ENCODE peak calls at places on chromosomes 11 and 22, in nine cellular contexts. One of them, this sample, is unnamed.

GRCh38 chr22:32217465-32217864 is 12.6 kb upstream of the RFPL2 start:
- DNase-seq in suprapubic skin: no peak
- DNase-seq in stomach: no peak
- DNase-seq in tibial nerve: no peak
- DNase-seq in A549: no peak
- DNase-seq in transverse colon: no peak
- DNase-seq in SK-N-SH: no peak
- DNase-seq in upper lobe of left lung: no peak
- DNase-seq in ovary: no peak
- DNase-seq in this sample: no peak

GRCh38 chr11:43923327-43924111 is 18.9 kb upstream of the C11orf96 start:
- DNase-seq in suprapubic skin: no peak
- DNase-seq in stomach: no peak
- DNase-seq in tibial nerve: peak
- DNase-seq in A549: no peak
- DNase-seq in transverse colon: no peak
- DNase-seq in SK-N-SH: peak
- DNase-seq in upper lobe of left lung: no peak
- DNase-seq in ovary: peak
- DNase-seq in this sample: no peak

GRCh38 chr11:93054881-93055280 is 85.4 kb downstream of the MTNR1B start:
- DNase-seq in suprapubic skin: no peak
- DNase-seq in stomach: no peak
- DNase-seq in tibial nerve: no peak
- DNase-seq in A549: peak
- DNase-seq in transverse colon: no peak
- DNase-seq in SK-N-SH: no peak
- DNase-seq in upper lobe of left lung: no peak
- DNase-seq in ovary: no peak
- DNase-seq in this sample: no peak

GRCh38 chr11:44949160-44950035 is 1.3 kb downstream of the TP53I11 start:
- DNase-seq in suprapubic skin: no peak
- DNase-seq in stomach: no peak
- DNase-seq in tibial nerve: no peak
- DNase-seq in A549: peak
- DNase-seq in transverse colon: peak
- DNase-seq in SK-N-SH: peak
- DNase-seq in upper lobe of left lung: peak
- DNase-seq in ovary: no peak
- DNase-seq in this sample: no peak

GRCh38 chr11:4393209-4394196 is at the start of gene TRIM21:
- DNase-seq in suprapubic skin: peak
- DNase-seq in stomach: peak
- DNase-seq in tibial nerve: peak
- DNase-seq in A549: peak
- DNase-seq in transverse colon: peak
- DNase-seq in SK-N-SH: peak
- DNase-seq in upper lobe of left lung: peak
- DNase-seq in ovary: peak
- DNase-seq in this sample: peak

GRCh38 chr22:27269751-27270586 is 531.6 kb downstream of the MN1 start:
- DNase-seq in suprapubic skin: no peak
- DNase-seq in stomach: no peak
- DNase-seq in tibial nerve: no peak
- DNase-seq in A549: no peak
- DNase-seq in transverse colon: no peak
- DNase-seq in SK-N-SH: no peak
- DNase-seq in upper lobe of left lung: no peak
- DNase-seq in ovary: no peak
- DNase-seq in this sample: no peak

GRCh38 chr11:35667257-35667656 is 4.7 kb downstream of the TRIM44 start:
- DNase-seq in suprapubic skin: no peak
- DNase-seq in stomach: no peak
- DNase-seq in tibial nerve: no peak
- DNase-seq in A549: no peak
- DNase-seq in transverse colon: no peak
- DNase-seq in SK-N-SH: no peak
- DNase-seq in upper lobe of left lung: no peak
- DNase-seq in ovary: no peak
- DNase-seq in this sample: no peak

GRCh38 chr11:93225642-93226041 is 27.9 kb upstream of the SLC36A4 start:
- DNase-seq in suprapubic skin: no peak
- DNase-seq in stomach: no peak
- DNase-seq in tibial nerve: no peak
- DNase-seq in A549: peak
- DNase-seq in transverse colon: no peak
- DNase-seq in SK-N-SH: peak
- DNase-seq in upper lobe of left lung: no peak
- DNase-seq in ovary: no peak
- DNase-seq in this sample: no peak

GRCh38 chr11:74532496-74533246 is 39.1 kb upstream of the LIPT2 start:
- DNase-seq in suprapubic skin: no peak
- DNase-seq in stomach: no peak
- DNase-seq in tibial nerve: no peak
- DNase-seq in A549: no peak
- DNase-seq in transverse colon: peak
- DNase-seq in SK-N-SH: no peak
- DNase-seq in upper lobe of left lung: no peak
- DNase-seq in ovary: no peak
- DNase-seq in this sample: no peak

GRCh38 chr11:62774407-62774806 is 3.2 kb downstream of the TAF6L start:
- DNase-seq in suprapubic skin: no peak
- DNase-seq in stomach: no peak
- DNase-seq in tibial nerve: no peak
- DNase-seq in A549: no peak
- DNase-seq in transverse colon: no peak
- DNase-seq in SK-N-SH: no peak
- DNase-seq in upper lobe of left lung: no peak
- DNase-seq in ovary: no peak
- DNase-seq in this sample: no peak

GRCh38 chr22:32075997-32076725 is 33.1 kb downstream of the SLC5A1 start:
- DNase-seq in suprapubic skin: no peak
- DNase-seq in stomach: no peak
- DNase-seq in tibial nerve: no peak
- DNase-seq in A549: no peak
- DNase-seq in transverse colon: no peak
- DNase-seq in SK-N-SH: no peak
- DNase-seq in upper lobe of left lung: no peak
- DNase-seq in ovary: no peak
- DNase-seq in this sample: peak

GRCh38 chr11:6817668-6818067 is 18.2 kb upstream of the OR6A2 start:
- DNase-seq in suprapubic skin: no peak
- DNase-seq in stomach: no peak
- DNase-seq in tibial nerve: no peak
- DNase-seq in A549: no peak
- DNase-seq in transverse colon: no peak
- DNase-seq in SK-N-SH: no peak
- DNase-seq in upper lobe of left lung: no peak
- DNase-seq in ovary: no peak
- DNase-seq in this sample: no peak

GRCh38 chr22:45538284-45538683 is 35.6 kb downstream of the FBLN1 start:
- DNase-seq in suprapubic skin: no peak
- DNase-seq in stomach: no peak
- DNase-seq in tibial nerve: no peak
- DNase-seq in A549: no peak
- DNase-seq in transverse colon: no peak
- DNase-seq in SK-N-SH: no peak
- DNase-seq in upper lobe of left lung: no peak
- DNase-seq in ovary: no peak
- DNase-seq in this sample: no peak

GRCh38 chr11:121237686-121238658 is 54.6 kb upstream of the SC5D start:
- DNase-seq in suprapubic skin: no peak
- DNase-seq in stomach: no peak
- DNase-seq in tibial nerve: no peak
- DNase-seq in A549: no peak
- DNase-seq in transverse colon: no peak
- DNase-seq in SK-N-SH: no peak
- DNase-seq in upper lobe of left lung: no peak
- DNase-seq in ovary: no peak
- DNase-seq in this sample: no peak

GRCh38 chr22:49749885-49750510 is 77.7 kb downstream of the BRD1 start:
- DNase-seq in suprapubic skin: no peak
- DNase-seq in stomach: no peak
- DNase-seq in tibial nerve: no peak
- DNase-seq in A549: no peak
- DNase-seq in transverse colon: no peak
- DNase-seq in SK-N-SH: peak
- DNase-seq in upper lobe of left lung: peak
- DNase-seq in ovary: no peak
- DNase-seq in this sample: peak

DNA sequence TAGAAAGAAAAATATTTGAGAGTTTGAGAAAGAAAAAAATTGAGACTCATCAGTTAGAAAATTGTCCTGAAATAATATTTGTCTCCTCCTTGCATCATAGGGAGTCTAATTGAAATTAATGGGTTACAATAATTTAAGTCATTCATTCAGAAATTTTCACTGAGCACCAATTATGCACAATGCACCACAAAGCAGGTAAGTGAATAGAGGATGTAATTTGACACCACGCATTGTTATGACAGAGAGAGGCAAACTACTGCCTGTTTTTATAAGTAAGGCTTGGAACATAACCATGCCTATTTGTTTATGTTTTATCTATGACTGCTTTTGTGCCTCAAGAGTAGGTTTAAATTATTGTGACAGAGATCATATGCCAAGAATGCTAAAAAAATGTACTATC is 537.9 kb upstream of the FAT3 start:
- DNase-seq in suprapubic skin: no peak
- DNase-seq in stomach: no peak
- DNase-seq in tibial nerve: no peak
- DNase-seq in A549: no peak
- DNase-seq in transverse colon: no peak
- DNase-seq in SK-N-SH: no peak
- DNase-seq in upper lobe of left lung: no peak
- DNase-seq in ovary: no peak
- DNase-seq in this sample: no peak
- TF ChIP-seq EP300 in suprapubic skin: no peak
- TF ChIP-seq EP300 in stomach: no peak
- TF ChIP-seq EP300 in tibial nerve: no peak
- TF ChIP-seq EP300 in A549: no peak
- TF ChIP-seq EP300 in transverse colon: no peak
- TF ChIP-seq EP300 in SK-N-SH: no peak
- TF ChIP-seq EP300 in upper lobe of left lung: no peak
- TF ChIP-seq EP300 in ovary: no peak
- TF ChIP-seq EP300 in this sample: no peak

GRCh38 chr11:65287601-65288000 is 25.8 kb downstream of the POLA2 start:
- DNase-seq in suprapubic skin: no peak
- DNase-seq in stomach: no peak
- DNase-seq in tibial nerve: no peak
- DNase-seq in A549: no peak
- DNase-seq in transverse colon: no peak
- DNase-seq in SK-N-SH: no peak
- DNase-seq in upper lobe of left lung: no peak
- DNase-seq in ovary: no peak
- DNase-seq in this sample: no peak

GRCh38 chr11:65292866-65293265 is 21.8 kb upstream of the CDC42EP2 start:
- DNase-seq in suprapubic skin: no peak
- DNase-seq in stomach: no peak
- DNase-seq in tibial nerve: no peak
- DNase-seq in A549: no peak
- DNase-seq in transverse colon: no peak
- DNase-seq in SK-N-SH: no peak
- DNase-seq in upper lobe of left lung: no peak
- DNase-seq in ovary: no peak
- DNase-seq in this sample: no peak

GRCh38 chr11:65288706-65289536 is 25.7 kb upstream of the CDC42EP2 start:
- DNase-seq in suprapubic skin: no peak
- DNase-seq in stomach: no peak
- DNase-seq in tibial nerve: no peak
- DNase-seq in A549: no peak
- DNase-seq in transverse colon: no peak
- DNase-seq in SK-N-SH: peak
- DNase-seq in upper lobe of left lung: no peak
- DNase-seq in ovary: no peak
- DNase-seq in this sample: no peak

GRCh38 chr11:65291613-65292012 is 23.1 kb upstream of the CDC42EP2 start:
- DNase-seq in suprapubic skin: no peak
- DNase-seq in stomach: no peak
- DNase-seq in tibial nerve: no peak
- DNase-seq in A549: no peak
- DNase-seq in transverse colon: no peak
- DNase-seq in SK-N-SH: no peak
- DNase-seq in upper lobe of left lung: peak
- DNase-seq in ovary: no peak
- DNase-seq in this sample: no peak

DNA sequence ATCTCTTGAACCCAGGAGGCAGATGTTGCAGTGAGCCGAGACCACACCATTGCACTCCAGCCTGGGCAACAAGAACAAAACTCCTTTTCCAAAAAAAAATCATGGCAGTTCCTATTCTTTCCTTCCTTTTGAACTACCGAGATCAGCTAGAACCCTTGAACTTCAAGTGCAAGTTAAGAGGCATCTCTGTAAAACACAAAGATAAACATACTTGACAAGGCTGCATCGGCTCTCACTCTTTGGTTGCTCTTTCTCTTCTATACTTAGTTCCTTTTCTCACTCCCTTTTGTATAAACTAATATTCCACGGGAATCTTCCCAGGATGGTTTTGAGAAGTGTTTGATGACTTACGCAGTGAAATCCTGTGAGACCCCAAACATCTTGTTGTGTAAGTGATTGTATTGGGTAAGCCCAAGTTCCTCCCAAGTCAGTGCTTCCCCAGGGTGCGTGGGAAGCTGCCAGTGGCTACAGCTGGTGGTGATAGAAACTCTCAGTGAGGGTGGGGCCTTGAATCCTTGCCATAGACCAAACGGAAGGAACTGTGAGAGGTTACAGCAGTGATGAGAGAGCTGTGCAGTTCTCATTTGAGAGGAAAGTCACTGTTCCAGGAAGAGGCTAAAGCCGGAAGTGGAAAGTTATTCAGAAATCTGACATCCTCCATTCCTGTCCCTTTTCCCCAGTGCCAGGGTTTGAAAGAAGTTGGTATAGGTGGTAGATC is 24.1 kb upstream of the CDC42EP2 start:
- DNase-seq in suprapubic skin: peak
- DNase-seq in stomach: peak
- DNase-seq in tibial nerve: peak
- DNase-seq in A549: no peak
- DNase-seq in transverse colon: peak
- DNase-seq in SK-N-SH: no peak
- DNase-seq in upper lobe of left lung: peak
- DNase-seq in ovary: peak
- DNase-seq in this sample: peak
- TF ChIP-seq EP300 in suprapubic skin: no peak
- TF ChIP-seq EP300 in stomach: peak
- TF ChIP-seq EP300 in tibial nerve: peak
- TF ChIP-seq EP300 in A549: no peak
- TF ChIP-seq EP300 in transverse colon: no peak
- TF ChIP-seq EP300 in SK-N-SH: no peak
- TF ChIP-seq EP300 in upper lobe of left lung: peak
- TF ChIP-seq EP300 in ovary: peak
- TF ChIP-seq EP300 in this sample: no peak

GRCh38 chr11:58625086-58625485 is 2.6 kb downstream of the CNTF start:
- DNase-seq in suprapubic skin: no peak
- DNase-seq in stomach: no peak
- DNase-seq in tibial nerve: no peak
- DNase-seq in A549: no peak
- DNase-seq in transverse colon: no peak
- DNase-seq in SK-N-SH: no peak
- DNase-seq in upper lobe of left lung: no peak
- DNase-seq in ovary: no peak
- DNase-seq in this sample: no peak
- TF ChIP-seq EP300 in suprapubic skin: no peak
- TF ChIP-seq EP300 in stomach: no peak
- TF ChIP-seq EP300 in tibial nerve: no peak
- TF ChIP-seq EP300 in A549: no peak
- TF ChIP-seq EP300 in transverse colon: no peak
- TF ChIP-seq EP300 in SK-N-SH: no peak
- TF ChIP-seq EP300 in upper lobe of left lung: no peak
- TF ChIP-seq EP300 in ovary: no peak
- TF ChIP-seq EP300 in this sample: no peak

GRCh38 chr11:296206-296975 is 2.9 kb downstream of the IFITM5 start:
- DNase-seq in suprapubic skin: peak
- DNase-seq in stomach: no peak
- DNase-seq in tibial nerve: no peak
- DNase-seq in A549: no peak
- DNase-seq in transverse colon: no peak
- DNase-seq in SK-N-SH: no peak
- DNase-seq in upper lobe of left lung: no peak
- DNase-seq in ovary: peak
- DNase-seq in this sample: no peak
- TF ChIP-seq EP300 in suprapubic skin: no peak
- TF ChIP-seq EP300 in stomach: no peak
- TF ChIP-seq EP300 in tibial nerve: no peak
- TF ChIP-seq EP300 in A549: no peak
- TF ChIP-seq EP300 in transverse colon: no peak
- TF ChIP-seq EP300 in SK-N-SH: no peak
- TF ChIP-seq EP300 in upper lobe of left lung: no peak
- TF ChIP-seq EP300 in ovary: no peak
- TF ChIP-seq EP300 in this sample: no peak